ENCODE peak calls at places on chromosomes 3 and 15, in six cellular contexts. H is Peyer's patch, J is H1, C is lower lobe of right lung, F is heart left ventricle, X is neural progenitor cell. Q is an unnamed sample.

GRCh38 chr15:92648190-92648875 is 7.2 kb downstream of the FAM174B start:
- DNase-seq in H (no peak), J (no peak), C (no peak), F (no peak), X (no peak), Q (no peak)

GRCh38 chr3:15300318-15301078 is 31.9 kb downstream of the SH3BP5 start:
- DNase-seq in H (no peak), J (no peak), C (no peak), F (no peak), X (no peak), Q (no peak)

GRCh38 chr3:197494366-197495058 is 61.3 kb downstream of the BDH1 start:
- DNase-seq in H (no peak), J (no peak), C (no peak), F (no peak), X (no peak), Q (no peak)

GRCh38 chr3:55160241-55160877 is 232.5 kb upstream of the LRTM1 start:
- DNase-seq in H (peak), J (no peak), C (no peak), F (peak), X (no peak), Q (peak)

GRCh38 chr3:38646630-38647029 is 2.9 kb downstream of the SCN5A start:
- DNase-seq in H (peak), J (no peak), C (no peak), F (no peak), X (peak), Q (no peak)

GRCh38 chr3:115615001-115615447 is 8.3 kb upstream of the GAP43 start:
- DNase-seq in H (no peak), J (no peak), C (no peak), F (no peak), X (peak), Q (peak)

GRCh38 chr3:122943828-122944190 is 83.8 kb downstream of the SEMA5B start:
- DNase-seq in H (no peak), J (no peak), C (no peak), F (no peak), X (no peak), Q (no peak)

GRCh38 chr15:98394546-98394945 is 253.8 kb upstream of the IGF1R start:
- DNase-seq in H (no peak), J (no peak), C (no peak), F (no peak), X (no peak), Q (no peak)

GRCh38 chr3:143972155-143972494 is 502 bp downstream of the DIPK2A start:
- DNase-seq in H (no peak), J (peak), C (no peak), F (peak), X (no peak), Q (no peak)

GRCh38 chr15:63379492-63380150 is 2.0 kb downstream of the CA12 start:
- DNase-seq in H (no peak), J (no peak), C (no peak), F (no peak), X (no peak), Q (no peak)

GRCh38 chr3:152021951-152022461 is 148.6 kb downstream of the SUCNR1 start:
- DNase-seq in H (no peak), J (no peak), C (peak), F (no peak), X (no peak), Q (peak)

GRCh38 chr3:60355825-60356224 is 895.4 kb downstream of the FHIT start:
- DNase-seq in H (no peak), J (no peak), C (no peak), F (no peak), X (no peak), Q (no peak)

GRCh38 chr15:57031605-57032004 is 113.2 kb downstream of the TCF12 start:
- DNase-seq in H (no peak), J (no peak), C (no peak), F (peak), X (no peak), Q (peak)

GRCh38 chr3:160754855-160755747 is 930 bp upstream of the PPM1L start:
- DNase-seq in H (peak), J (peak), C (peak), F (peak), X (peak), Q (peak)

GRCh38 chr15:39887211-39887610 is 32.9 kb downstream of the GPR176 start:
- DNase-seq in H (no peak), J (peak), C (no peak), F (no peak), X (peak), Q (no peak)

GRCh38 chr3:58565621-58566397 is 11.4 kb downstream of the FAM107A start:
- DNase-seq in H (no peak), J (no peak), C (no peak), F (no peak), X (peak), Q (no peak)

GRCh38 chr3:136146981-136147729 is 49.0 kb downstream of the MSL2 start:
- DNase-seq in H (no peak), J (no peak), C (no peak), F (no peak), X (no peak), Q (no peak)

GRCh38 chr3:65871305-65872141 is 167.2 kb downstream of the MAGI1 start:
- DNase-seq in H (peak), J (no peak), C (peak), F (peak), X (peak), Q (no peak)

GRCh38 chr15:69972436-69972835 is 125.3 kb downstream of the TLE3 start:
- DNase-seq in H (no peak), J (no peak), C (no peak), F (no peak), X (no peak), Q (no peak)

GRCh38 chr15:48076454-48076853 is 44.3 kb upstream of the SLC24A5 start:
- DNase-seq in H (no peak), J (no peak), C (no peak), F (no peak), X (no peak), Q (peak)

GRCh38 chr3:84772841-84773240 is 185.9 kb upstream of the CADM2 start:
- DNase-seq in H (no peak), J (no peak), C (no peak), F (no peak), X (no peak), Q (no peak)

GRCh38 chr3:130699765-130700164 is 46.9 kb downstream of the PIK3R4 start:
- DNase-seq in H (no peak), J (no peak), C (no peak), F (no peak), X (peak), Q (peak)

GRCh38 chr3:156580986-156581385 is 26.1 kb upstream of the SSR3 start:
- DNase-seq in H (no peak), J (no peak), C (no peak), F (no peak), X (no peak), Q (no peak)

GRCh38 chr15:44713006-44713966 is 2.0 kb downstream of the B2M start:
- DNase-seq in H (no peak), J (no peak), C (no peak), F (no peak), X (no peak), Q (no peak)
- H3K4me3 ChIP-seq in H (peak), J (no peak), C (peak), F (peak), X (no peak), Q (peak)

GRCh38 chr3:187802203-187802927 is 57.1 kb upstream of the BCL6 start:
- DNase-seq in H (no peak), J (no peak), C (no peak), F (no peak), X (no peak), Q (no peak)

GRCh38 chr3:187798126-187798525 is 52.9 kb upstream of the BCL6 start:
- DNase-seq in H (no peak), J (no peak), C (no peak), F (no peak), X (no peak), Q (no peak)

GRCh38 chr3:187801152-187801551 is 55.9 kb upstream of the BCL6 start:
- DNase-seq in H (no peak), J (no peak), C (no peak), F (no peak), X (no peak), Q (no peak)

GRCh38 chr3:187798531-187799520 is 53.6 kb upstream of the BCL6 start:
- DNase-seq in H (no peak), J (no peak), C (no peak), F (no peak), X (no peak), Q (no peak)

DNA sequence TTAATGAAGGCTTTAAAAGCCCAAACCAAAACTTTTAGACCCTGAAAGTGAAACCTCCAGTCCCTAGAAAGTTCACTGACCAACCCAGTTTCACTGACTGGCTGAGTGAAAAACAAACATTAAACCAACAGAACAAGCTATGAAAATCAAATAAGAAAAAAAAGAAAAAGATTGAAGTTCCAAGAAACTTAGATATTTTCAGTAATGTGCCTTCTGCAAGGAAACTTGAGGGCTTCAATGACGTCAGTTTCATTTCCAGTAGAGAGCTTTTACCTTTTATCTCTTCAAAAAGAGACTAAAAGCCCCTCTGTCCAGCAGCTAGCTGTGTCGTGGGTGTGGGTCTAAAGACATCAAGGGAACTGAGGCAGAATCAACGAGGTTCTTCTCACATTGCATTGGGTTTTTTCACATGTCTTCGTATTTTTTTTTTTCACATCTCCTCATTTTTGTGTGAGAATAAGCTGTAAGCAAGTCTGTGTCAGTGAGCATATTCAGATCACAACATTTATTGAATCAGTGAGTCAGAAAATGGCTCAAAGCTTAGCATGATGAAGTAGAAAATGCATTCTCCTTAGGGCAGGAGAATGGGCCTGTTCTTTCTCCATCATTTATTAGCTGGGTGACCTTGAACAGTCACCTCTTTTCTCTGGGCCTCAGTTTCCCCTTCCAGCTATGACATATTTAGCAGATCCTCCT is 54.8 kb upstream of the BCL6 start:
- DNase-seq in H (no peak), J (no peak), C (no peak), F (no peak), X (no peak), Q (no peak)
- H3K27ac ChIP-seq in H (no peak), J (no peak), C (peak), F (no peak), X (no peak), Q (no peak)

GRCh38 chr3:51686512-51687215 is 15.6 kb downstream of the TEX264 start:
- DNase-seq in H (peak), J (no peak), C (peak), F (peak), X (no peak), Q (no peak)
- H3K4me3 ChIP-seq in H (no peak), J (no peak), C (no peak), F (no peak), X (no peak), Q (no peak)

DNA sequence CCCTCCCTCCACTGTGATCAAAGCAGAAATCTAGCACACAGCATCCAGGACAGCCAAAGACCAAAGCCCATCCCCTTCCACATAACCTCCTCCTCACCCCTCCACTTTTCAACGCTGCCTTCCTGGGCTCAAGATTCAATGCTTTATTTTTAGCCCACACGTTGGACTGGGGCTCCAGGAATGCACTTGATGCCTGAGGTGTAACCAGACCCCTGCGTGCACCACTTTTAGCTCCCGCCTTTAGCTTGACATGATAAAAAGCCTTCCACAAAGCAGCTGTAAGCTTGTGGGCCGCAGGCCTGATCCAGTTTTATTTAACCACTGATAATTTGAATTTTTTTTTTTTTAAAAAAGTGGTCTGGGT is 29.8 kb downstream of the TMEM40 start:
- DNase-seq in H (no peak), J (no peak), C (no peak), F (peak), X (no peak), Q (no peak)
- H3K27ac ChIP-seq in H (no peak), J (no peak), C (no peak), F (peak), X (no peak), Q (no peak)

DNA sequence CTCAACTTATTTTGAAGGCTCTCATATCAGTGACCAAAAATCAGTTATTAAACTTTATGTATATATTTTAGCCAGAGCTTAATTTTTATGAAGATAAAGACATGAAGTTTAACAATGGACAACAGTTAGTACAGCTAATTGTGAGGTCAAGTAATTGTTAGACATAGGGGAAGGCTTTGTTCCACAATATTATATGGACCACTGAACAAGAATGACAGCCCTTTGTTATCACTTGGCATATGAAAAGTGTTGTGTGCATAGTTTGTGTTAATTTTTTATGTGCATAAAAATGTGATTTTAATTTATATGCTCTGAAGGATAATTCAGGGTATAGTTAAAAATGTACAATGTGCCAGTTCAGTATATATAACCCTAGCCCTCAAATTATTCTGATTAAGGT is 12.0 kb downstream of the DNAJC19 start:
- DNase-seq in H (no peak), J (no peak), C (no peak), F (no peak), X (no peak), Q (no peak)
- H3K4me3 ChIP-seq in H (no peak), J (no peak), C (no peak), F (no peak), X (no peak), Q (no peak)

DNA sequence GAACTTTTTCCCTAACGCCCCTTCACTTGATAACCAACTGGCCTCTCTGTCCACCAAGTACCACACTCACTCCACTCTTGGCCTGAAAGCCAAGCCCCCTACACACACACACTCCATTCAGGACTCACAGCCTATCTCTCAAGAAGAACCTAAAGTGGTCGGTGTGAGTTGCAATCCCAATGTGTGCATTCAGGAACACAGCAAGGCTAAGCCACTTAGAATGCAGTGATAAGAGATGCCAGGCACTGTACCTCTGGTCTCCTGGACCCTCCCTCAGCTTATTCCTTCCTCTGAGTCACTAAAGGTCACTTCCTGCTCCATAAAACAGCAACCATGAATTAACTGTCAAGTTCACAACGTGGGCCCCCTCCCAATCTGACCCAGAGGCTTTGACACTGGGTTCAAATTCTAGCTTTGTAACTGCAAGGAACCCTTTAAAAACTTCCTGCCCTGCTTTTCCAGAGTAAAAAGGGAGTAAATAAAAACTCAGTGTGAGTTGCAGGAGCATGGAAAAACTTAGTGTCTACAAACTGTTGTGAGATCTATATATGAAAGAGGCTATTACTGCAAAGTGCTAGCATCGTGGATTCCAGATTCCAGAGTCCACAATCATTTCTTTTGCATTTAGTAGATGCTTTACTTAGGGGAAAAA is 17.6 kb upstream of the KCNMB3 start:
- DNase-seq in H (no peak), J (no peak), C (no peak), F (no peak), X (no peak), Q (no peak)
- H3K27ac ChIP-seq in H (no peak), J (no peak), C (no peak), F (no peak), X (no peak), Q (no peak)

GRCh38 chr3:36817806-36818205 is 53.5 kb upstream of the DCLK3 start:
- DNase-seq in H (no peak), J (no peak), C (no peak), F (no peak), X (no peak), Q (no peak)
- H3K4me3 ChIP-seq in H (no peak), J (no peak), C (no peak), F (no peak), X (no peak), Q (no peak)

GRCh38 chr3:172216267-172216666 is 176.9 kb downstream of the FNDC3B start:
- DNase-seq in H (no peak), J (no peak), C (no peak), F (no peak), X (no peak), Q (no peak)
- H3K27ac ChIP-seq in H (no peak), J (no peak), C (no peak), F (no peak), X (no peak), Q (no peak)

DNA sequence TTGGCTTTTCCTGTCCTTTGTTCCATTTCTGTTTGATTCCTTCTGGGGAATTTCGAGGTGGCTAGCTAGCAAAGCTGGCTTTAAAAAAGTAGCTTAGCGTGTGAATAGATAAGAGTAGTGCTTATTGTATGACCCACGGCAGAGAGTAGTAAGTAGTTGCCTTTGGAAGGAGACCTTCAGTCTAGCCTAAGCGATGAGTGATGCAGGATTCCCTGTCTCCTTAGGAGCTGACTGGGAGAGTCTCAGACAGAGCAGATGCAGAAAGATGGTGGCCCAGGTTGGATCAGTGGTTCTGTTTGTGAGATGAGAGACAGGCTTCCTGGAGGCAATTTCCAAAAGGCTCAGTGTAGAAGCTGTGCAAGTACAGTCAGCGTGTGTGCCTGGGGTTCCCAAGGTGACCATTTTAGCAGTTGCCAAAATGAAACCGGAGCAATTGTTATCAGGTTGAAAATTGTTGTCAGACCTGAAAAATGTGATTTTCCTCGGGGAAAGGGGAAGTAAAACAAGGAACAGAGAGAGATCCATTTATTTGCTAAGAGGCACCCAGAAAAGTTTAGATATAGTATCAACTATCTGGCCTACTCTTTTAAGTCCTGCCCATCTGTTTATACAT is 681 bp upstream of the IL5RA start:
- DNase-seq in H (no peak), J (no peak), C (no peak), F (no peak), X (no peak), Q (no peak)
- H3K4me3 ChIP-seq in H (no peak), J (no peak), C (no peak), F (no peak), X (no peak), Q (no peak)